ENCODE peak calls at places on chromosome 15, in ten cellular contexts. One of them, this sample, is unnamed.

GRCh38 chr15:70442211-70442610 is 321.1 kb downstream of the UACA start:
- DNase-seq in brain microvascular endothelial cell: no peak
- DNase-seq in HL-60: no peak
- DNase-seq in T-cell: no peak
- DNase-seq in MM.1S: no peak
- DNase-seq in epithelial cell of esophagus: no peak
- DNase-seq in renal cortical epithelial cell: no peak
- DNase-seq in lung microvascular endothelial cell: no peak
- DNase-seq in CD8-positive, alpha-beta memory T cell: no peak
- DNase-seq in pancreas: no peak
- DNase-seq in this sample: no peak

GRCh38 chr15:58707397-58707796 is 42.1 kb downstream of the ADAM10 start:
- DNase-seq in brain microvascular endothelial cell: no peak
- DNase-seq in HL-60: no peak
- DNase-seq in T-cell: no peak
- DNase-seq in MM.1S: no peak
- DNase-seq in epithelial cell of esophagus: no peak
- DNase-seq in renal cortical epithelial cell: no peak
- DNase-seq in lung microvascular endothelial cell: no peak
- DNase-seq in CD8-positive, alpha-beta memory T cell: no peak
- DNase-seq in pancreas: no peak
- DNase-seq in this sample: no peak

GRCh38 chr15:64050281-64051092 is 4.2 kb upstream of the DAPK2 start:
- DNase-seq in brain microvascular endothelial cell: no peak
- DNase-seq in HL-60: no peak
- DNase-seq in T-cell: no peak
- DNase-seq in MM.1S: no peak
- DNase-seq in epithelial cell of esophagus: no peak
- DNase-seq in renal cortical epithelial cell: peak
- DNase-seq in lung microvascular endothelial cell: no peak
- DNase-seq in CD8-positive, alpha-beta memory T cell: no peak
- DNase-seq in pancreas: no peak
- DNase-seq in this sample: no peak

GRCh38 chr15:45667002-45667401 is 32.2 kb downstream of the SQOR start:
- DNase-seq in brain microvascular endothelial cell: no peak
- DNase-seq in HL-60: no peak
- DNase-seq in T-cell: no peak
- DNase-seq in MM.1S: no peak
- DNase-seq in epithelial cell of esophagus: no peak
- DNase-seq in renal cortical epithelial cell: no peak
- DNase-seq in lung microvascular endothelial cell: no peak
- DNase-seq in CD8-positive, alpha-beta memory T cell: no peak
- DNase-seq in pancreas: no peak
- DNase-seq in this sample: no peak

GRCh38 chr15:31263751-31264533 is 62.7 kb upstream of the KLF13 start:
- DNase-seq in brain microvascular endothelial cell: no peak
- DNase-seq in HL-60: peak
- DNase-seq in T-cell: peak
- DNase-seq in MM.1S: peak
- DNase-seq in epithelial cell of esophagus: peak
- DNase-seq in renal cortical epithelial cell: peak
- DNase-seq in lung microvascular endothelial cell: peak
- DNase-seq in CD8-positive, alpha-beta memory T cell: peak
- DNase-seq in pancreas: peak
- DNase-seq in this sample: no peak

GRCh38 chr15:38069001-38069400 is 134.6 kb downstream of the TMCO5A start:
- DNase-seq in brain microvascular endothelial cell: peak
- DNase-seq in HL-60: no peak
- DNase-seq in T-cell: no peak
- DNase-seq in MM.1S: peak
- DNase-seq in epithelial cell of esophagus: peak
- DNase-seq in renal cortical epithelial cell: peak
- DNase-seq in lung microvascular endothelial cell: peak
- DNase-seq in CD8-positive, alpha-beta memory T cell: peak
- DNase-seq in pancreas: no peak
- DNase-seq in this sample: peak

GRCh38 chr15:19944261-19944888 is 597.2 kb downstream of the GOLGA6L6 start:
- DNase-seq in brain microvascular endothelial cell: no peak
- DNase-seq in HL-60: no peak
- DNase-seq in T-cell: no peak
- DNase-seq in MM.1S: no peak
- DNase-seq in epithelial cell of esophagus: no peak
- DNase-seq in renal cortical epithelial cell: no peak
- DNase-seq in lung microvascular endothelial cell: no peak
- DNase-seq in CD8-positive, alpha-beta memory T cell: no peak
- DNase-seq in pancreas: no peak
- DNase-seq in this sample: no peak

GRCh38 chr15:71957026-71957425 is 146.7 kb downstream of the NR2E3 start:
- DNase-seq in brain microvascular endothelial cell: no peak
- DNase-seq in HL-60: no peak
- DNase-seq in T-cell: no peak
- DNase-seq in MM.1S: no peak
- DNase-seq in epithelial cell of esophagus: no peak
- DNase-seq in renal cortical epithelial cell: no peak
- DNase-seq in lung microvascular endothelial cell: no peak
- DNase-seq in CD8-positive, alpha-beta memory T cell: no peak
- DNase-seq in pancreas: no peak
- DNase-seq in this sample: peak

GRCh38 chr15:76391847-76392246 is 55.3 kb downstream of the ISL2 start:
- DNase-seq in brain microvascular endothelial cell: no peak
- DNase-seq in HL-60: no peak
- DNase-seq in T-cell: no peak
- DNase-seq in MM.1S: no peak
- DNase-seq in epithelial cell of esophagus: no peak
- DNase-seq in renal cortical epithelial cell: no peak
- DNase-seq in lung microvascular endothelial cell: no peak
- DNase-seq in CD8-positive, alpha-beta memory T cell: no peak
- DNase-seq in pancreas: no peak
- DNase-seq in this sample: no peak

GRCh38 chr15:45456212-45457106 is 66.1 kb downstream of the SLC30A4 start:
- DNase-seq in brain microvascular endothelial cell: peak
- DNase-seq in HL-60: peak
- DNase-seq in T-cell: peak
- DNase-seq in MM.1S: no peak
- DNase-seq in epithelial cell of esophagus: peak
- DNase-seq in renal cortical epithelial cell: peak
- DNase-seq in lung microvascular endothelial cell: peak
- DNase-seq in CD8-positive, alpha-beta memory T cell: peak
- DNase-seq in pancreas: peak
- DNase-seq in this sample: peak

GRCh38 chr15:80251505-80252280 is at the start of gene CTXND1:
- DNase-seq in brain microvascular endothelial cell: no peak
- DNase-seq in HL-60: no peak
- DNase-seq in T-cell: no peak
- DNase-seq in MM.1S: no peak
- DNase-seq in epithelial cell of esophagus: no peak
- DNase-seq in renal cortical epithelial cell: no peak
- DNase-seq in lung microvascular endothelial cell: no peak
- DNase-seq in CD8-positive, alpha-beta memory T cell: no peak
- DNase-seq in pancreas: peak
- DNase-seq in this sample: no peak

GRCh38 chr15:100686725-100687488 is 84.5 kb downstream of the ASB7 start:
- DNase-seq in brain microvascular endothelial cell: peak
- DNase-seq in HL-60: no peak
- DNase-seq in T-cell: no peak
- DNase-seq in MM.1S: no peak
- DNase-seq in epithelial cell of esophagus: peak
- DNase-seq in renal cortical epithelial cell: no peak
- DNase-seq in lung microvascular endothelial cell: peak
- DNase-seq in CD8-positive, alpha-beta memory T cell: no peak
- DNase-seq in pancreas: no peak
- DNase-seq in this sample: peak

GRCh38 chr15:36599824-36600365 is 20.5 kb downstream of the CDIN1 start:
- DNase-seq in brain microvascular endothelial cell: no peak
- DNase-seq in HL-60: no peak
- DNase-seq in T-cell: no peak
- DNase-seq in MM.1S: no peak
- DNase-seq in epithelial cell of esophagus: no peak
- DNase-seq in renal cortical epithelial cell: no peak
- DNase-seq in lung microvascular endothelial cell: no peak
- DNase-seq in CD8-positive, alpha-beta memory T cell: no peak
- DNase-seq in pancreas: no peak
- DNase-seq in this sample: no peak

GRCh38 chr15:24394303-24394702 is 281.3 kb upstream of the NPAP1 start:
- DNase-seq in brain microvascular endothelial cell: no peak
- DNase-seq in HL-60: no peak
- DNase-seq in T-cell: no peak
- DNase-seq in MM.1S: no peak
- DNase-seq in epithelial cell of esophagus: no peak
- DNase-seq in renal cortical epithelial cell: no peak
- DNase-seq in lung microvascular endothelial cell: no peak
- DNase-seq in CD8-positive, alpha-beta memory T cell: no peak
- DNase-seq in pancreas: no peak
- DNase-seq in this sample: no peak

GRCh38 chr15:76206325-76206976 is 104.8 kb downstream of the ETFA start:
- DNase-seq in brain microvascular endothelial cell: peak
- DNase-seq in HL-60: no peak
- DNase-seq in T-cell: no peak
- DNase-seq in MM.1S: no peak
- DNase-seq in epithelial cell of esophagus: peak
- DNase-seq in renal cortical epithelial cell: peak
- DNase-seq in lung microvascular endothelial cell: peak
- DNase-seq in CD8-positive, alpha-beta memory T cell: no peak
- DNase-seq in pancreas: peak
- DNase-seq in this sample: peak

GRCh38 chr15:82875411-82876003 is 66.1 kb downstream of the WHAMM start:
- DNase-seq in brain microvascular endothelial cell: peak
- DNase-seq in HL-60: no peak
- DNase-seq in T-cell: no peak
- DNase-seq in MM.1S: no peak
- DNase-seq in epithelial cell of esophagus: peak
- DNase-seq in renal cortical epithelial cell: peak
- DNase-seq in lung microvascular endothelial cell: no peak
- DNase-seq in CD8-positive, alpha-beta memory T cell: no peak
- DNase-seq in pancreas: no peak
- DNase-seq in this sample: peak

GRCh38 chr15:88375234-88375926 is 91.8 kb downstream of the MRPL46 start:
- DNase-seq in brain microvascular endothelial cell: peak
- DNase-seq in HL-60: no peak
- DNase-seq in T-cell: no peak
- DNase-seq in MM.1S: no peak
- DNase-seq in epithelial cell of esophagus: peak
- DNase-seq in renal cortical epithelial cell: peak
- DNase-seq in lung microvascular endothelial cell: no peak
- DNase-seq in CD8-positive, alpha-beta memory T cell: no peak
- DNase-seq in pancreas: no peak
- DNase-seq in this sample: peak

GRCh38 chr15:101446527-101447167 is 42.9 kb downstream of the PCSK6 start:
- DNase-seq in brain microvascular endothelial cell: no peak
- DNase-seq in HL-60: no peak
- DNase-seq in T-cell: no peak
- DNase-seq in MM.1S: no peak
- DNase-seq in epithelial cell of esophagus: no peak
- DNase-seq in renal cortical epithelial cell: no peak
- DNase-seq in lung microvascular endothelial cell: peak
- DNase-seq in CD8-positive, alpha-beta memory T cell: no peak
- DNase-seq in pancreas: no peak
- DNase-seq in this sample: no peak

GRCh38 chr15:74208901-74209559 is 6.4 kb upstream of the STRA6 start:
- DNase-seq in brain microvascular endothelial cell: no peak
- DNase-seq in HL-60: no peak
- DNase-seq in T-cell: no peak
- DNase-seq in MM.1S: no peak
- DNase-seq in epithelial cell of esophagus: no peak
- DNase-seq in renal cortical epithelial cell: peak
- DNase-seq in lung microvascular endothelial cell: no peak
- DNase-seq in CD8-positive, alpha-beta memory T cell: no peak
- DNase-seq in pancreas: peak
- DNase-seq in this sample: no peak

GRCh38 chr15:85504739-85505676 is 124.6 kb downstream of the AKAP13 start:
- DNase-seq in brain microvascular endothelial cell: peak
- DNase-seq in HL-60: peak
- DNase-seq in T-cell: peak
- DNase-seq in MM.1S: peak
- DNase-seq in epithelial cell of esophagus: peak
- DNase-seq in renal cortical epithelial cell: peak
- DNase-seq in lung microvascular endothelial cell: peak
- DNase-seq in CD8-positive, alpha-beta memory T cell: peak
- DNase-seq in pancreas: no peak
- DNase-seq in this sample: peak

GRCh38 chr15:68107142-68107541 is 53.0 kb downstream of the PIAS1 start:
- DNase-seq in brain microvascular endothelial cell: no peak
- DNase-seq in HL-60: no peak
- DNase-seq in T-cell: no peak
- DNase-seq in MM.1S: no peak
- DNase-seq in epithelial cell of esophagus: no peak
- DNase-seq in renal cortical epithelial cell: no peak
- DNase-seq in lung microvascular endothelial cell: no peak
- DNase-seq in CD8-positive, alpha-beta memory T cell: no peak
- DNase-seq in pancreas: no peak
- DNase-seq in this sample: no peak

GRCh38 chr15:80977627-80978036 is 12.0 kb downstream of the MESD start:
- DNase-seq in brain microvascular endothelial cell: peak
- DNase-seq in HL-60: peak
- DNase-seq in T-cell: peak
- DNase-seq in MM.1S: peak
- DNase-seq in epithelial cell of esophagus: peak
- DNase-seq in renal cortical epithelial cell: no peak
- DNase-seq in lung microvascular endothelial cell: peak
- DNase-seq in CD8-positive, alpha-beta memory T cell: peak
- DNase-seq in pancreas: no peak
- DNase-seq in this sample: peak

GRCh38 chr15:42143356-42143755 is 13.1 kb downstream of the PLA2G4F start:
- DNase-seq in brain microvascular endothelial cell: no peak
- DNase-seq in HL-60: no peak
- DNase-seq in T-cell: no peak
- DNase-seq in MM.1S: no peak
- DNase-seq in epithelial cell of esophagus: no peak
- DNase-seq in renal cortical epithelial cell: no peak
- DNase-seq in lung microvascular endothelial cell: no peak
- DNase-seq in CD8-positive, alpha-beta memory T cell: no peak
- DNase-seq in pancreas: no peak
- DNase-seq in this sample: no peak

This sample was measured in fibroblast of lung.